ENCODE peak calls at places on chromosomes 7 and 10, in eight cellular contexts. D, V, U, K, Q, G, S and B are unnamed samples.
A peak's percentile ranks its signal among the peaks of the same experiment; 100 is the strongest.

GRCh38 chr7:9937944-9938631 is 1035.6 kb upstream of the PHF14 start:
- DNase-seq in Q (no peak), D (no peak), G (peak; percentile 9), S (peak; percentile 80), V (no peak), K (no peak), U (no peak), B (no peak)

GRCh38 chr7:127673902-127674301 is 21.9 kb downstream of the SND1 start:
- DNase-seq in G (no peak), D (no peak), Q (no peak), S (no peak), K (no peak), U (no peak), V (no peak), B (no peak)

GRCh38 chr10:79013406-79013805 is 55.4 kb upstream of the ZMIZ1 start:
- DNase-seq in D (no peak), S (no peak), V (no peak), K (no peak), Q (no peak), U (no peak), G (no peak), B (no peak)

GRCh38 chr10:25169740-25170139 is 5.1 kb upstream of the GPR158 start:
- DNase-seq in Q (no peak), K (no peak), S (no peak), U (no peak), G (no peak), D (no peak), V (no peak), B (no peak)

GRCh38 chr7:29281782-29282541 is 87.4 kb downstream of the CHN2 start:
- DNase-seq in U (peak; percentile 86), V (no peak), Q (no peak), D (no peak), S (peak; percentile 59), G (peak; percentile 83), K (peak; percentile 17), B (peak; percentile 89)

GRCh38 chr7:151472644-151473380 is 32.9 kb upstream of the CRYGN start:
- DNase-seq in V (no peak), D (no peak), S (peak; percentile 68), K (no peak), Q (no peak), G (no peak), U (peak; percentile 74), B (no peak)

GRCh38 chr7:72441791-72442190 is 29.7 kb upstream of the CALN1 start:
- DNase-seq in Q (no peak), G (no peak), K (no peak), V (no peak), S (no peak), D (no peak), U (peak; percentile 1), B (peak; percentile 78)

GRCh38 chr10:119502618-119503155 is 39.8 kb downstream of the RGS10 start:
- DNase-seq in V (no peak), U (no peak), Q (no peak), K (no peak), D (no peak), G (no peak), S (no peak), B (no peak)

GRCh38 chr7:16098058-16098457 is 323.3 kb downstream of the CRPPA start:
- DNase-seq in Q (no peak), K (no peak), D (no peak), V (peak; percentile 13), S (peak; percentile 17), G (no peak), U (no peak), B (no peak)

GRCh38 chr10:77004917-77005564 is 632.6 kb downstream of the KCNMA1 start:
- DNase-seq in K (peak; percentile 30), G (peak; percentile 52), D (no peak), V (peak; percentile 86), S (peak; percentile 68), U (peak; percentile 45), Q (peak; percentile 66), B (no peak)

GRCh38 chr7:141221007-141221612 is 147.2 kb downstream of the TMEM178B start:
- DNase-seq in V (no peak), D (no peak), G (no peak), U (no peak), K (no peak), S (no peak), Q (peak; percentile 35), B (no peak)

GRCh38 chr7:151225948-151226510 is 976 bp downstream of the ABCF2 start:
- DNase-seq in K (no peak), S (no peak), U (no peak), D (no peak), Q (no peak), V (no peak), G (no peak), B (no peak)

GRCh38 chr7:6107924-6108323 is 76.7 kb downstream of the ANKRD61 start:
- DNase-seq in G (no peak), D (peak; percentile 32), S (no peak), K (no peak), U (no peak), V (no peak), Q (no peak), B (no peak)

GRCh38 chr7:2248984-2249694 is 7.1 kb downstream of the NUDT1 start:
- DNase-seq in V (peak; percentile 90), Q (peak; percentile 90), D (no peak), G (peak; percentile 73), U (peak; percentile 94), K (peak; percentile 96), S (peak; percentile 95), B (no peak)

GRCh38 chr7:20503278-20503677 is 112.2 kb upstream of the ABCB5 start:
- DNase-seq in V (no peak), S (no peak), G (no peak), D (no peak), U (no peak), K (no peak), Q (no peak), B (no peak)

GRCh38 chr7:106504207-106504606 is 156.8 kb downstream of the CCDC71L start:
- DNase-seq in U (no peak), K (no peak), Q (no peak), V (no peak), S (no peak), G (no peak), D (no peak), B (no peak)

GRCh38 chr7:129780257-129781127 is 169.0 kb downstream of the NRF1 start:
- DNase-seq in K (no peak), D (peak; percentile 82), S (no peak), Q (peak; percentile 96), U (no peak), G (no peak), V (no peak), B (no peak)

GRCh38 chr7:7527047-7527446 is 8.6 kb downstream of the COL28A1 start:
- DNase-seq in G (no peak), Q (no peak), S (no peak), K (no peak), D (no peak), V (no peak), U (no peak), B (no peak)

GRCh38 chr10:133308431-133309110 is at the start of the genes TUBGCP2 and ZNF511:
- DNase-seq in D (peak; percentile 93), S (peak; percentile 89), K (peak; percentile 69), U (peak; percentile 66), G (no peak), V (peak; percentile 93), Q (peak; percentile 84), B (peak; percentile 95)

GRCh38 chr10:103554488-103555320 is 61.2 kb downstream of the NEURL1 start:
- DNase-seq in V (peak; percentile 76), D (no peak), Q (no peak), G (no peak), S (peak; percentile 63), U (peak; percentile 31), K (peak; percentile 11), B (peak; percentile 67)

GRCh38 chr10:101041252-101041761 is 10.3 kb downstream of the SFXN3 start:
- DNase-seq in K (peak; percentile 76), S (peak; percentile 91), U (peak; percentile 79), Q (peak; percentile 87), D (peak; percentile 90), V (peak; percentile 95), G (peak; percentile 96), B (peak; percentile 83)

GRCh38 chr7:66921918-66922486 is 977 bp downstream of the TMEM248 start:
- DNase-seq in V (no peak), Q (peak; percentile 31), G (peak; percentile 31), S (no peak), K (no peak), D (no peak), U (no peak), B (no peak)

GRCh38 chr10:16644146-16644545 is 122.5 kb upstream of the C1QL3 start:
- DNase-seq in V (no peak), K (no peak), U (peak; percentile 19), G (no peak), Q (no peak), D (no peak), S (peak; percentile 37), B (no peak)